ENCODE peak calls at places on chromosome 5, in five cellular contexts. Y, Q, L, H and P are unnamed samples.

GRCh38 chr5:135150767-135151166 is 116.7 kb upstream of the PITX1 start:
- DNase-seq in Q (no peak), Y (no peak), H (no peak), L (no peak), P (peak; percentile 62)

GRCh38 chr5:180344393-180344999 is 8.6 kb downstream of the GFPT2 start:
- DNase-seq in H (no peak), Y (peak; percentile 28), Q (no peak), L (no peak), P (no peak)

GRCh38 chr5:172110260-172110815 is 77.7 kb downstream of the STK10 start:
- DNase-seq in Q (no peak), H (no peak), L (no peak), Y (no peak), P (no peak)

GRCh38 chr5:19902316-19902934 is 85.6 kb downstream of the CDH18 start:
- DNase-seq in L (no peak), Q (peak; percentile 18), Y (no peak), H (no peak), P (no peak)

GRCh38 chr5:137357436-137357835 is 141.7 kb downstream of the SPOCK1 start:
- DNase-seq in Q (no peak), H (no peak), Y (no peak), L (no peak), P (no peak)

GRCh38 chr5:79151933-79152671 is 40.5 kb downstream of the BHMT start:
- DNase-seq in L (no peak), Y (no peak), Q (no peak), H (no peak), P (no peak)

GRCh38 chr5:176180339-176180738 is 57.9 kb upstream of the SIMC1 start:
- DNase-seq in L (no peak), Y (no peak), Q (no peak), H (peak; percentile 27), P (no peak)

GRCh38 chr5:180515294-180515693 is 21.1 kb downstream of the CNOT6 start:
- DNase-seq in Y (no peak), L (no peak), H (no peak), Q (no peak), P (no peak)

GRCh38 chr5:172953776-172954189 is 5.4 kb upstream of the RPL26L1 start:
- DNase-seq in Q (no peak), L (no peak), Y (no peak), H (peak; percentile 86), P (no peak)

GRCh38 chr5:173327084-173327947 is 898 bp downstream of the STC2 start:
- DNase-seq in Q (peak; percentile 76), Y (no peak), L (no peak), H (peak; percentile 80), P (no peak)

GRCh38 chr5:87430863-87431262 is 18.1 kb upstream of the CCNH start:
- DNase-seq in H (no peak), Q (no peak), Y (no peak), L (no peak), P (no peak)

GRCh38 chr5:53318303-53318702 is 162.1 kb upstream of the FST start:
- DNase-seq in Q (peak; percentile 5), Y (no peak), H (no peak), L (no peak), P (no peak)

GRCh38 chr5:159807586-159807985 is 108.7 kb upstream of the ADRA1B start:
- DNase-seq in Y (no peak), H (peak; percentile 67), L (no peak), Q (no peak), P (no peak)

GRCh38 chr5:139762624-139763170 is 32.9 kb upstream of the PSD2 start:
- DNase-seq in Y (no peak), L (no peak), Q (no peak), H (no peak), P (no peak)

GRCh38 chr5:415928-416635 is 26.9 kb upstream of the EXOC3 start:
- DNase-seq in Y (no peak), H (no peak), L (no peak), Q (peak; percentile 20), P (no peak)

GRCh38 chr5:135040331-135041144 is 6.5 kb upstream of the PITX1 start:
- DNase-seq in Y (no peak), L (no peak), H (no peak), Q (peak; percentile 75), P (no peak)

GRCh38 chr5:160188151-160188967 is 40.9 kb upstream of the FABP6 start:
- DNase-seq in H (peak; percentile 76), Q (peak; percentile 70), Y (peak; percentile 79), L (no peak), P (peak; percentile 94)

GRCh38 chr5:98031926-98032325 is 741.5 kb upstream of the RGMB start:
- DNase-seq in L (no peak), Y (no peak), Q (no peak), H (peak; percentile 60), P (no peak)

GRCh38 chr5:140557965-140558364 is 692 bp upstream of the SRA1 start:
- DNase-seq in Q (no peak), Y (no peak), H (no peak), L (no peak), P (no peak)

GRCh38 chr5:164002653-164003052 is 497.2 kb downstream of the MAT2B start:
- DNase-seq in Y (no peak), Q (no peak), L (no peak), H (no peak), P (no peak)

GRCh38 chr5:58060971-58061370 is 398.9 kb downstream of the PLK2 start:
- DNase-seq in Q (no peak), Y (no peak), L (no peak), H (peak; percentile 60), P (no peak)

GRCh38 chr5:16625116-16625515 is 8.3 kb upstream of the RETREG1 start:
- DNase-seq in Y (no peak), H (no peak), Q (no peak), L (no peak), P (no peak)

GRCh38 chr5:36724429-36725332 is 118.3 kb downstream of the SLC1A3 start:
- DNase-seq in L (no peak), H (no peak), Y (peak; percentile 80), Q (no peak), P (no peak)

GRCh38 chr5:57383093-57383861 is 99.3 kb downstream of the ACTBL2 start:
- DNase-seq in Y (peak; percentile 59), Q (no peak), H (peak; percentile 94), L (no peak), P (no peak)

GRCh38 chr5:138032028-138032571 is 779 bp downstream of the FAM13B start:
- DNase-seq in Q (no peak), Y (peak; percentile 85), H (peak; percentile 79), L (no peak), P (no peak)

GRCh38 chr5:17203329-17204132 is 13.9 kb upstream of the BASP1 start:
- DNase-seq in Y (no peak), H (peak; percentile 86), Q (peak; percentile 53), L (no peak), P (no peak)

GRCh38 chr5:9924614-9925013 is 294.5 kb upstream of the TAS2R1 start:
- DNase-seq in Q (no peak), L (no peak), Y (no peak), H (peak; percentile 95), P (no peak)

GRCh38 chr5:154648706-154649105 is 106.5 kb upstream of the LARP1 start:
- DNase-seq in L (no peak), Y (no peak), Q (no peak), H (peak; percentile 58), P (no peak)

GRCh38 chr5:84255318-84255717 is 129.4 kb downstream of the EDIL3 start:
- DNase-seq in Y (no peak), H (peak; percentile 45), L (no peak), Q (peak; percentile 20), P (no peak)

GRCh38 chr5:95969646-95970358 is 8.2 kb upstream of the ELL2 start:
- DNase-seq in Q (no peak), H (peak; percentile 78), Y (no peak), L (no peak), P (no peak)